ENCODE peak calls at places on chromosomes 12 and 14, in four cellular contexts. One of them, this sample, is unnamed.

GRCh38 chr12:43858096-43858495 is 22.2 kb downstream of the TMEM117 start:
- DNase-seq in A549: no peak
- DNase-seq in IMR-90: no peak
- DNase-seq in K562: no peak
- DNase-seq in this sample: no peak

GRCh38 chr14:37615582-37616289 is 20.3 kb downstream of the TTC6 start:
- DNase-seq in A549: no peak
- DNase-seq in IMR-90: no peak
- DNase-seq in K562: no peak
- DNase-seq in this sample: no peak

GRCh38 chr12:26786491-26787124 is 46.4 kb downstream of the ITPR2 start:
- DNase-seq in A549: no peak
- DNase-seq in IMR-90: peak
- DNase-seq in K562: no peak
- DNase-seq in this sample: no peak

GRCh38 chr12:49019435-49020317 is 1.1 kb upstream of the PRKAG1 start:
- DNase-seq in A549: peak
- DNase-seq in IMR-90: peak
- DNase-seq in K562: peak
- DNase-seq in this sample: no peak

GRCh38 chr12:109239179-109239578 is 69.9 kb downstream of the FOXN4 start:
- DNase-seq in A549: no peak
- DNase-seq in IMR-90: no peak
- DNase-seq in K562: no peak
- DNase-seq in this sample: no peak

GRCh38 chr12:64685605-64686004 is 73.6 kb downstream of the GNS start:
- DNase-seq in A549: no peak
- DNase-seq in IMR-90: no peak
- DNase-seq in K562: no peak
- DNase-seq in this sample: no peak

GRCh38 chr12:2973566-2973965 is 14.4 kb downstream of the TEAD4 start:
- DNase-seq in A549: no peak
- DNase-seq in IMR-90: no peak
- DNase-seq in K562: no peak
- DNase-seq in this sample: no peak

GRCh38 chr12:63098851-63099250 is 52.1 kb downstream of the AVPR1A start:
- DNase-seq in A549: peak
- DNase-seq in IMR-90: no peak
- DNase-seq in K562: peak
- DNase-seq in this sample: no peak

GRCh38 chr12:1836241-1836803 is 16.0 kb downstream of the LRTM2 start:
- DNase-seq in A549: no peak
- DNase-seq in IMR-90: no peak
- DNase-seq in K562: no peak
- DNase-seq in this sample: no peak

GRCh38 chr14:53399057-53399456 is 245.9 kb upstream of the DDHD1 start:
- DNase-seq in A549: peak
- DNase-seq in IMR-90: peak
- DNase-seq in K562: peak
- DNase-seq in this sample: no peak

GRCh38 chr14:76456891-76457586 is 81.1 kb downstream of the ESRRB start:
- DNase-seq in A549: no peak
- DNase-seq in IMR-90: no peak
- DNase-seq in K562: no peak
- DNase-seq in this sample: no peak

GRCh38 chr14:77886010-77886409 is 86.1 kb downstream of the ADCK1 start:
- DNase-seq in A549: no peak
- DNase-seq in IMR-90: no peak
- DNase-seq in K562: no peak
- DNase-seq in this sample: no peak

GRCh38 chr12:100790558-100790957 is 4.0 kb upstream of the ANO4 start:
- DNase-seq in A549: no peak
- DNase-seq in IMR-90: no peak
- DNase-seq in K562: no peak
- DNase-seq in this sample: no peak

GRCh38 chr14:60171690-60172089 is 6.5 kb upstream of the DHRS7 start:
- DNase-seq in A549: no peak
- DNase-seq in IMR-90: no peak
- DNase-seq in K562: no peak
- DNase-seq in this sample: no peak

GRCh38 chr12:25935355-25936144 is 22.9 kb upstream of the RASSF8 start:
- DNase-seq in A549: no peak
- DNase-seq in IMR-90: no peak
- DNase-seq in K562: no peak
- DNase-seq in this sample: no peak

GRCh38 chr12:91171475-91171874 is 11.1 kb downstream of the DCN start:
- DNase-seq in A549: no peak
- DNase-seq in IMR-90: no peak
- DNase-seq in K562: no peak
- DNase-seq in this sample: no peak

GRCh38 chr14:74302160-74302628 is 540 bp downstream of the ABCD4 start:
- DNase-seq in A549: peak
- DNase-seq in IMR-90: peak
- DNase-seq in K562: peak
- DNase-seq in this sample: peak

GRCh38 chr14:74333909-74334308 is 14.4 kb upstream of the VRTN start:
- DNase-seq in A549: no peak
- DNase-seq in IMR-90: peak
- DNase-seq in K562: no peak
- DNase-seq in this sample: no peak

GRCh38 chr12:116389990-116390655 is 112.6 kb upstream of the MED13L start:
- DNase-seq in A549: peak
- DNase-seq in IMR-90: peak
- DNase-seq in K562: no peak
- DNase-seq in this sample: no peak

GRCh38 chr12:563899-564298 is 99.3 kb downstream of the NINJ2 start:
- DNase-seq in A549: no peak
- DNase-seq in IMR-90: no peak
- DNase-seq in K562: no peak
- DNase-seq in this sample: no peak

GRCh38 chr12:562634-563033 is 100.6 kb downstream of the NINJ2 start:
- DNase-seq in A549: no peak
- DNase-seq in IMR-90: no peak
- DNase-seq in K562: no peak
- DNase-seq in this sample: no peak

GRCh38 chr12:561908-562593 is 101.2 kb downstream of the NINJ2 start:
- DNase-seq in A549: no peak
- DNase-seq in IMR-90: no peak
- DNase-seq in K562: peak
- DNase-seq in this sample: no peak

GRCh38 chr12:565161-565560 is 98.1 kb downstream of the NINJ2 start:
- DNase-seq in A549: no peak
- DNase-seq in IMR-90: no peak
- DNase-seq in K562: no peak
- DNase-seq in this sample: no peak

GRCh38 chr12:563250-563781 is 99.9 kb downstream of the NINJ2 start:
- DNase-seq in A549: no peak
- DNase-seq in IMR-90: no peak
- DNase-seq in K562: no peak
- DNase-seq in this sample: no peak
- TF ChIP-seq ELK1 in A549: no peak
- TF ChIP-seq ELK1 in IMR-90: no peak
- TF ChIP-seq ELK1 in K562: no peak
- TF ChIP-seq ELK1 in this sample: no peak

GRCh38 chr12:112796067-112796466 is 4.5 kb downstream of the RPH3A start:
- DNase-seq in A549: no peak
- DNase-seq in IMR-90: no peak
- DNase-seq in K562: no peak
- DNase-seq in this sample: no peak
- TF ChIP-seq ELK1 in A549: no peak
- TF ChIP-seq ELK1 in IMR-90: no peak
- TF ChIP-seq ELK1 in K562: no peak
- TF ChIP-seq ELK1 in this sample: no peak

GRCh38 chr12:78938341-78939084 is 73.9 kb downstream of the SYT1 start:
- DNase-seq in A549: no peak
- DNase-seq in IMR-90: no peak
- DNase-seq in K562: no peak
- DNase-seq in this sample: no peak
- TF ChIP-seq ELK1 in A549: no peak
- TF ChIP-seq ELK1 in IMR-90: no peak
- TF ChIP-seq ELK1 in K562: no peak
- TF ChIP-seq ELK1 in this sample: no peak

DNA sequence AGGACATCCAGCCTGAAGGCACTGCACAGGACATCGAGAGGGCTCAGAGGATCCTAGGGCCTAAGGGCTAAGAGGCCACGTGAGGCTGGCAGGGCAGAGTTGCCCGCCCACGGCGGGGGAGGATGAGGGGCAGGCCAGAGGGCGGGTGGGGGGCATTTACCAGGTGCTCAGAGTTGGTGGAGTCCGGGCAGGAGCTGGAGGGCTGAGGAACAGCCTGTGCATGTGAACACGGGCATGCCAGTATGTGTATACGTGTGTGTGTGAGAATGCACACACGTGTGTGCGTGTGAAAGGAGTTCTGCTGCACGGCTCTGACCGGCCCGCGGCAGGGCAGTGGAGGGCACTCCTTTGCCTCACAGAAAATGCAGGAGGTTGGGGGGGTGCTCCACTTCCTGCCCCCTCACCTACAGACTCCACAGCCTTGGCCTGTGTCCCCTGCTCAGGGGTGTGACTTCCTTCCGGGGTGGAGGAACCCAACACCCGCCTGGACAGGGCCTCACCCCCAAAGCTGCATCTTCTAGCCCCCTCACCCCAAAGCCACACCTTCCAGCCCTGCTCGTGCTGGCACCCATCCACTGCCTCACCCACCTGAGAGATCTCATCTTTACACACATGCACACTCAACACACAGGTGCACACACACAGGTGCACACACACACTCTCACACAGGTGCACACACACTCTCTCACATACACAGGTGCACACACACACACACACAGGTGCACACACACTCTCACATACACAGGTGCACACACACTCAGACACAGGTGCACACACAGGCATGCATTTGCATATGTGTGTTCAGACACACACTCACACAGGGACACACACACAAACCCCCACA is 11.8 kb upstream of the GPR132 start:
- DNase-seq in A549: no peak
- DNase-seq in IMR-90: no peak
- DNase-seq in K562: no peak
- DNase-seq in this sample: no peak
- TF ChIP-seq ELK1 in A549: no peak
- TF ChIP-seq ELK1 in IMR-90: no peak
- TF ChIP-seq ELK1 in K562: no peak
- TF ChIP-seq ELK1 in this sample: no peak

DNA sequence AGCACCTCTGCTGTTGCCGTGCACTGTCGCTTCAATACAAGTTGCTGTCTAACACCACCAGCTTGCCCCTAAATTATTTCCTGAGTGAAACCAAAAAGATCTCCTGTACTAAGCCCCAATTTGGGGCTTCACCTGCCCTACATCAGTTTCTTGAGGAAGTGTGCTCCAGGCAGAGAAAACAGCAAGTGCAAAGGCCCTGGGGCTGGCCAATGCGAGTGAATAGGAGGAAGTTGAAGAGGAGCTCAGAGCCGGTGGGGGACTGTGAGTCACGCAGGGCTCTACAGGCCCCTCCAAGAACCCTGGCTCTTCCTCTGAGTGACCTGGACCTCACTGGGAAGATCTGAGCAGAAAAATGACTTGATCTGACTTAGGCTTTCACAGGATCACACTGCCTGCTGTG is 117.2 kb downstream of the IPO8 start:
- DNase-seq in A549: no peak
- DNase-seq in IMR-90: no peak
- DNase-seq in K562: no peak
- DNase-seq in this sample: no peak
- TF ChIP-seq ELK1 in A549: no peak
- TF ChIP-seq ELK1 in IMR-90: no peak
- TF ChIP-seq ELK1 in K562: no peak
- TF ChIP-seq ELK1 in this sample: no peak

GRCh38 chr12:57242691-57243454 is 8.1 kb downstream of the STAC3 start:
- DNase-seq in A549: peak
- DNase-seq in IMR-90: peak
- DNase-seq in K562: peak
- DNase-seq in this sample: no peak
- TF ChIP-seq ELK1 in A549: no peak
- TF ChIP-seq ELK1 in IMR-90: no peak
- TF ChIP-seq ELK1 in K562: no peak
- TF ChIP-seq ELK1 in this sample: no peak

DNA sequence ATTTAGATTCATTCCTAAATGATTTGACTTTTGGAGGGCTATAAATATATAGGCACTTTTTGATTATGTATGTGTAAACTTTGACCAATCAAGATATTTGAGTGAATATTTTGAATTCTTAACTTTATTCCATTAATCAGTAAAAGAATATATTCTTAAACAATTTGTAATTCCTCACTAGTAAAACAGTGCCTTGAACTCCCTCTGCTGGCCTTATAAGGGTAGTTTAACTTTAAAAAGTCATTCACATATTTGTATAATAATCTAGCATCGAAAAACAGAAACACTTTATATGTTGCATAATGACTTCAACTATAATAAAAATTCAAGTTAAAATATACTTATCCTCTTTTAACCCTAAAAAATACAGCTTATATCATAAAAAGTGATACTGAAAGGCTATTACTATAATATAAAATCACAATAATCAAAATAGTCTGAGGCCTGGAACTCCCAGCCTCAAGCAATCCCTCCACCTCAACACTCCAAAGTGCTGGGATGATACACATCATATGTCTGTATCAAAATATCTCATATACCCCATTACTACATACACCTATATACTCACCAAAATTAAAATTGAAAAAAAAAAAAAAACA is 31.2 kb downstream of the CCDC59 start:
- DNase-seq in A549: peak
- DNase-seq in IMR-90: peak
- DNase-seq in K562: peak
- DNase-seq in this sample: no peak
- TF ChIP-seq ELK1 in A549: no peak
- TF ChIP-seq ELK1 in IMR-90: no peak
- TF ChIP-seq ELK1 in K562: no peak
- TF ChIP-seq ELK1 in this sample: no peak

GRCh38 chr12:68069276-68069675 is 80.0 kb downstream of the IFNG-AS1 start:
- DNase-seq in A549: no peak
- DNase-seq in IMR-90: peak
- DNase-seq in K562: no peak
- DNase-seq in this sample: no peak
- TF ChIP-seq ELK1 in A549: no peak
- TF ChIP-seq ELK1 in IMR-90: no peak
- TF ChIP-seq ELK1 in K562: no peak
- TF ChIP-seq ELK1 in this sample: no peak

GRCh38 chr12:30908389-30909087 is 18.0 kb upstream of the TSPAN11 start:
- DNase-seq in A549: no peak
- DNase-seq in IMR-90: peak
- DNase-seq in K562: no peak
- DNase-seq in this sample: no peak
- TF ChIP-seq ELK1 in A549: no peak
- TF ChIP-seq ELK1 in IMR-90: no peak
- TF ChIP-seq ELK1 in K562: no peak
- TF ChIP-seq ELK1 in this sample: no peak

This sample was measured in GM12878.